ENCODE peak calls at places on chromosome 10, in four cellular contexts. M, C, P and R are unnamed samples.

GRCh38 chr10:91616124-91616523 is 16.7 kb downstream of the PPP1R3C start:
- DNase-seq in M (peak), C (no peak), P (no peak), R (no peak)

GRCh38 chr10:77603529-77603927 is 34.1 kb downstream of the KCNMA1 start:
- DNase-seq in M (no peak), C (no peak), P (no peak), R (peak)

GRCh38 chr10:119243478-119243877 is 36.1 kb downstream of the GRK5 start:
- DNase-seq in M (no peak), C (no peak), P (no peak), R (no peak)

GRCh38 chr10:119412831-119413737 is 129.4 kb downstream of the RGS10 start:
- DNase-seq in M (peak), C (no peak), P (no peak), R (no peak)

GRCh38 chr10:30701471-30702173 is 72.1 kb upstream of the LYZL2 start:
- DNase-seq in M (peak), C (peak), P (no peak), R (peak)

GRCh38 chr10:12252882-12253546 is 57.0 kb downstream of the CDC123 start:
- DNase-seq in M (no peak), C (no peak), P (no peak), R (peak)

GRCh38 chr10:52479567-52479966 is 165.5 kb downstream of the DKK1 start:
- DNase-seq in M (no peak), C (no peak), P (no peak), R (no peak)

GRCh38 chr10:51159841-51160240 is 85.6 kb downstream of the PRKG1 start:
- DNase-seq in M (peak), C (no peak), P (no peak), R (no peak)

GRCh38 chr10:49230004-49230403 is 41.8 kb upstream of the TMEM273 start:
- DNase-seq in M (no peak), C (no peak), P (peak), R (peak)

GRCh38 chr10:119189811-119190282 is 11.2 kb upstream of the PRDX3 start:
- DNase-seq in M (peak), C (no peak), P (no peak), R (no peak)

GRCh38 chr10:88062798-88063472 is 199.5 kb downstream of the PTEN start:
- DNase-seq in M (peak), C (no peak), P (no peak), R (peak)

GRCh38 chr10:22230331-22230833 is 12.6 kb upstream of the EBLN1 start:
- DNase-seq in M (peak), C (peak), P (peak), R (peak)

GRCh38 chr10:132110091-132110490 is 44.3 kb downstream of the JAKMIP3 start:
- DNase-seq in M (no peak), C (no peak), P (no peak), R (no peak)

GRCh38 chr10:78231327-78231726 is 197.7 kb downstream of the RPS24 start:
- DNase-seq in M (no peak), C (no peak), P (no peak), R (no peak)

GRCh38 chr10:30857803-30858202 is 173.9 kb downstream of the ZNF438 start:
- DNase-seq in M (peak), C (no peak), P (no peak), R (no peak)